ENCODE peak calls at places on chromosomes 13 and 19, in seven cellular contexts. One of them, this sample, is unnamed.

GRCh38 chr13:85137516-85137915 is 661.7 kb downstream of the SLITRK6 start:
- DNase-seq in GM12878: no peak
- DNase-seq in osteoblast: no peak
- DNase-seq in fibroblast of lung: no peak
- DNase-seq in SK-N-SH: peak; percentile 44
- DNase-seq in mesenchymal stem cell: peak; percentile 20
- DNase-seq in DND-41: no peak
- DNase-seq in this sample: peak; percentile 32

GRCh38 chr19:10858204-10858828 is 10.1 kb downstream of the C19orf38 start:
- DNase-seq in GM12878: no peak
- DNase-seq in osteoblast: peak; percentile 78
- DNase-seq in fibroblast of lung: no peak
- DNase-seq in SK-N-SH: peak; percentile 69
- DNase-seq in mesenchymal stem cell: peak; percentile 39
- DNase-seq in DND-41: peak; percentile 54
- DNase-seq in this sample: no peak

GRCh38 chr19:30036154-30037129 is 94.4 kb downstream of the URI1 start:
- DNase-seq in GM12878: no peak
- DNase-seq in osteoblast: no peak
- DNase-seq in fibroblast of lung: peak; percentile 60
- DNase-seq in SK-N-SH: no peak
- DNase-seq in mesenchymal stem cell: peak; percentile 3
- DNase-seq in DND-41: no peak
- DNase-seq in this sample: peak; percentile 17

GRCh38 chr13:111139874-111140561 is 24.9 kb downstream of the ARHGEF7 start:
- DNase-seq in GM12878: no peak
- DNase-seq in osteoblast: peak; percentile 51
- DNase-seq in fibroblast of lung: no peak
- DNase-seq in SK-N-SH: no peak
- DNase-seq in mesenchymal stem cell: no peak
- DNase-seq in DND-41: no peak
- DNase-seq in this sample: no peak

GRCh38 chr19:49479975-49480628 is 6.1 kb downstream of the FLT3LG start:
- DNase-seq in GM12878: no peak
- DNase-seq in osteoblast: no peak
- DNase-seq in fibroblast of lung: no peak
- DNase-seq in SK-N-SH: no peak
- DNase-seq in mesenchymal stem cell: no peak
- DNase-seq in DND-41: no peak
- DNase-seq in this sample: no peak

GRCh38 chr13:92677571-92677970 is 549.0 kb upstream of the GPC6 start:
- DNase-seq in GM12878: no peak
- DNase-seq in osteoblast: no peak
- DNase-seq in fibroblast of lung: no peak
- DNase-seq in SK-N-SH: no peak
- DNase-seq in mesenchymal stem cell: no peak
- DNase-seq in DND-41: no peak
- DNase-seq in this sample: no peak

GRCh38 chr19:41449079-41449864 is 6.3 kb downstream of the ERICH4 start:
- DNase-seq in GM12878: no peak
- DNase-seq in osteoblast: peak; percentile 91
- DNase-seq in fibroblast of lung: peak; percentile 44
- DNase-seq in SK-N-SH: peak; percentile 89
- DNase-seq in mesenchymal stem cell: peak; percentile 68
- DNase-seq in DND-41: peak; percentile 50
- DNase-seq in this sample: peak; percentile 52

GRCh38 chr13:47816835-47817234 is 184.2 kb downstream of the SUCLA2 start:
- DNase-seq in GM12878: no peak
- DNase-seq in osteoblast: no peak
- DNase-seq in fibroblast of lung: no peak
- DNase-seq in SK-N-SH: no peak
- DNase-seq in mesenchymal stem cell: no peak
- DNase-seq in DND-41: no peak
- DNase-seq in this sample: no peak

GRCh38 chr13:87259479-87260083 is 411.6 kb upstream of the SLITRK5 start:
- DNase-seq in GM12878: no peak
- DNase-seq in osteoblast: no peak
- DNase-seq in fibroblast of lung: no peak
- DNase-seq in SK-N-SH: peak; percentile 2
- DNase-seq in mesenchymal stem cell: peak; percentile 15
- DNase-seq in DND-41: no peak
- DNase-seq in this sample: no peak

GRCh38 chr13:77810430-77810829 is 108.2 kb downstream of the EDNRB start:
- DNase-seq in GM12878: no peak
- DNase-seq in osteoblast: no peak
- DNase-seq in fibroblast of lung: peak; percentile 12
- DNase-seq in SK-N-SH: peak; percentile 23
- DNase-seq in mesenchymal stem cell: peak; percentile 44
- DNase-seq in DND-41: peak; percentile 6
- DNase-seq in this sample: peak; percentile 8

GRCh38 chr19:38663957-38664502 is 16.6 kb downstream of the ACTN4 start:
- DNase-seq in GM12878: no peak
- DNase-seq in osteoblast: peak; percentile 43
- DNase-seq in fibroblast of lung: no peak
- DNase-seq in SK-N-SH: no peak
- DNase-seq in mesenchymal stem cell: no peak
- DNase-seq in DND-41: no peak
- DNase-seq in this sample: no peak

GRCh38 chr19:38663156-38663651 is 15.8 kb downstream of the ACTN4 start:
- DNase-seq in GM12878: no peak
- DNase-seq in osteoblast: peak; percentile 23
- DNase-seq in fibroblast of lung: no peak
- DNase-seq in SK-N-SH: no peak
- DNase-seq in mesenchymal stem cell: no peak
- DNase-seq in DND-41: no peak
- DNase-seq in this sample: no peak

GRCh38 chr19:38665950-38666661 is 18.7 kb downstream of the ACTN4 start:
- DNase-seq in GM12878: no peak
- DNase-seq in osteoblast: peak; percentile 83
- DNase-seq in fibroblast of lung: peak; percentile 79
- DNase-seq in SK-N-SH: no peak
- DNase-seq in mesenchymal stem cell: peak; percentile 71
- DNase-seq in DND-41: no peak
- DNase-seq in this sample: no peak

GRCh38 chr19:38665219-38665931 is 17.9 kb downstream of the ACTN4 start:
- DNase-seq in GM12878: no peak
- DNase-seq in osteoblast: peak; percentile 22
- DNase-seq in fibroblast of lung: no peak
- DNase-seq in SK-N-SH: no peak
- DNase-seq in mesenchymal stem cell: no peak
- DNase-seq in DND-41: no peak
- DNase-seq in this sample: no peak

GRCh38 chr19:38664503-38665211 is 17.2 kb downstream of the ACTN4 start:
- DNase-seq in GM12878: no peak
- DNase-seq in osteoblast: peak; percentile 72
- DNase-seq in fibroblast of lung: no peak
- DNase-seq in SK-N-SH: no peak
- DNase-seq in mesenchymal stem cell: no peak
- DNase-seq in DND-41: no peak
- DNase-seq in this sample: no peak
- H3K4me1 ChIP-seq in GM12878: peaks cover 51% of the 10 kb centered on the region
- H3K4me1 ChIP-seq in osteoblast: peaks cover 81% of the 10 kb centered on the region
- H3K4me1 ChIP-seq in fibroblast of lung: peaks cover 54% of the 10 kb centered on the region
- H3K4me1 ChIP-seq in SK-N-SH: peaks cover 76% of the 10 kb centered on the region
- H3K4me1 ChIP-seq in mesenchymal stem cell: peaks cover 63% of the 10 kb centered on the region
- H3K4me1 ChIP-seq in DND-41: peaks cover 13% of the 10 kb centered on the region
- H3K4me1 ChIP-seq in this sample: peaks cover 97% of the 10 kb centered on the region

GRCh38 chr19:46761418-46761831 is 15.2 kb upstream of the STRN4 start:
- DNase-seq in GM12878: no peak
- DNase-seq in osteoblast: peak; percentile 84
- DNase-seq in fibroblast of lung: peak; percentile 21
- DNase-seq in SK-N-SH: no peak
- DNase-seq in mesenchymal stem cell: no peak
- DNase-seq in DND-41: no peak
- DNase-seq in this sample: no peak

GRCh38 chr19:46762245-46762890 is 16.1 kb upstream of the STRN4 start:
- DNase-seq in GM12878: no peak
- DNase-seq in osteoblast: no peak
- DNase-seq in fibroblast of lung: no peak
- DNase-seq in SK-N-SH: no peak
- DNase-seq in mesenchymal stem cell: no peak
- DNase-seq in DND-41: no peak
- DNase-seq in this sample: peak; percentile 87

GRCh38 chr19:46772170-46773017 is 16.0 kb downstream of the SLC1A5 start:
- DNase-seq in GM12878: no peak
- DNase-seq in osteoblast: peak; percentile 39
- DNase-seq in fibroblast of lung: no peak
- DNase-seq in SK-N-SH: no peak
- DNase-seq in mesenchymal stem cell: no peak
- DNase-seq in DND-41: peak; percentile 42
- DNase-seq in this sample: no peak

GRCh38 chr19:46764817-46765291 is 18.6 kb upstream of the STRN4 start:
- DNase-seq in GM12878: no peak
- DNase-seq in osteoblast: peak; percentile 8
- DNase-seq in fibroblast of lung: no peak
- DNase-seq in SK-N-SH: no peak
- DNase-seq in mesenchymal stem cell: no peak
- DNase-seq in DND-41: no peak
- DNase-seq in this sample: no peak

DNA sequence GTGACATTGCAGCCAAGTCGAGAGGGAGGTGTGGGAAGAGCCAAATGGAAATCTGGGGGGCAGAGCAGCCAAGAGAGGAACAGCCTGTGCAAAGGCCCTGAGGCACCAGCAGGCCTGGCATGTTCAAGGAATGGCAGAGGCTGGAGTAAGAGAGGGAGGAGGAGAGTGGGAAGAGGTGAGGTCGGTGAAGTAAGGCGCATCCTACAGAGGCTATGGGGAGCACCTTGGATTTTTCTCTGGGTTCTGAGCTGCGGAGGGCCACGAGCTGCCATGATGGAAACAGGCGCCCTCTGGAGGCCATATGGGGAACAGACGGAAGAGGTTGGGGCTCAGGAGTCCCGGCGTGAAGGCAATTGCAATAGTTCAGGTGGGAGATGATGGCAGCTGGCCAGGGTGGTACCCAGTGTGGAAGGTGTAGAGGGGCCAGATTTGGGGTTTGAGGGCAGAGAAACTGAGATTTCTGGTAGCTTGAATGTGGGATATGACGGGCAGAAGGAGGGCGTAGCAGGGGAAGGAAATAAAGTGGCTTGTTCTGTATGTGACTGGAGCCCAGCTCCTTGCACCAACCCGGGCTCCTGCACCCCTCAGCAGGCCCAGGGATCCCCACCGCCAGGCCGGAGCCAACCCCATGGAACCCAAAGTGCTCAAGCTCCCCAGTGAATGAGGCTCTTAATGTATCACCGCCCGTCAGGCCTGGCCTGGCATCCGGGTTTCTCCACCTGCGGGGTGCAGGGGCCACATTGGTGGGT is 20.5 kb upstream of the STRN4 start:
- DNase-seq in GM12878: no peak
- DNase-seq in osteoblast: peak; percentile 83
- DNase-seq in fibroblast of lung: no peak
- DNase-seq in SK-N-SH: peak; percentile 74
- DNase-seq in mesenchymal stem cell: no peak
- DNase-seq in DND-41: peak; percentile 69
- DNase-seq in this sample: no peak
- H2AFZ ChIP-seq in GM12878: peak overlapping the region; percentile 37
- H2AFZ ChIP-seq in osteoblast: no peak overlapping the region
- H2AFZ ChIP-seq in fibroblast of lung: no peak overlapping the region
- H2AFZ ChIP-seq in SK-N-SH: no peak overlapping the region
- H2AFZ ChIP-seq in mesenchymal stem cell: no peak overlapping the region
- H2AFZ ChIP-seq in DND-41: no peak overlapping the region
- H2AFZ ChIP-seq in this sample: no peak overlapping the region

GRCh38 chr19:14818588-14818987 is 16.4 kb downstream of the OR7A5 start:
- DNase-seq in GM12878: no peak
- DNase-seq in osteoblast: no peak
- DNase-seq in fibroblast of lung: no peak
- DNase-seq in SK-N-SH: no peak
- DNase-seq in mesenchymal stem cell: no peak
- DNase-seq in DND-41: no peak
- DNase-seq in this sample: no peak
- H3K4me1 ChIP-seq in GM12878: no peaks in the 10 kb centered on the region
- H3K4me1 ChIP-seq in osteoblast: no peaks in the 10 kb centered on the region
- H3K4me1 ChIP-seq in fibroblast of lung: no peaks in the 10 kb centered on the region
- H3K4me1 ChIP-seq in SK-N-SH: no peaks in the 10 kb centered on the region
- H3K4me1 ChIP-seq in mesenchymal stem cell: no peaks in the 10 kb centered on the region
- H3K4me1 ChIP-seq in DND-41: no peaks in the 10 kb centered on the region
- H3K4me1 ChIP-seq in this sample: peaks cover 8% of the 10 kb centered on the region

DNA sequence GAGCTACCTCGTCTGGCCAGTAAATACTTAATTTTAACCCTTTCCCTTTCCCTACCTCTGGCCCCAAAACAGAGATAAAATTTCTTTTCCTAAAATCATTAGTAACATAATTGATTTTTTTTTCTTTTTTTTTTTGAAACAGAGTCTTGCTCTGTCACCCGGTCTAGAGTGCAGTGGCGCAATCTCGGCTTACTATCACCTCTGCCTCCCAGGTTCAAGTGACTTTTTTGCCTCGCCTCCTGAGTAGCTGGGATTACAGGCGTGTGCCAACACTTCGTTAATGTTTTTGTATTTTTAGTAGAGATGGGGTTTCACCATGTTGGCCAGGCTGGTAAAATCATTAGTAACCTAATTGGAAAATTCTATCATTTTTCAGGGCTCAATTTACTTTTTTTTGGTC is 10.4 kb upstream of the TRIM13 start:
- DNase-seq in GM12878: no peak
- DNase-seq in osteoblast: no peak
- DNase-seq in fibroblast of lung: no peak
- DNase-seq in SK-N-SH: no peak
- DNase-seq in mesenchymal stem cell: no peak
- DNase-seq in DND-41: no peak
- DNase-seq in this sample: no peak
- H2AFZ ChIP-seq in GM12878: no peak overlapping the region
- H2AFZ ChIP-seq in osteoblast: no peak overlapping the region
- H2AFZ ChIP-seq in fibroblast of lung: no peak overlapping the region
- H2AFZ ChIP-seq in SK-N-SH: no peak overlapping the region
- H2AFZ ChIP-seq in mesenchymal stem cell: no peak overlapping the region
- H2AFZ ChIP-seq in DND-41: no peak overlapping the region
- H2AFZ ChIP-seq in this sample: no peak overlapping the region

DNA sequence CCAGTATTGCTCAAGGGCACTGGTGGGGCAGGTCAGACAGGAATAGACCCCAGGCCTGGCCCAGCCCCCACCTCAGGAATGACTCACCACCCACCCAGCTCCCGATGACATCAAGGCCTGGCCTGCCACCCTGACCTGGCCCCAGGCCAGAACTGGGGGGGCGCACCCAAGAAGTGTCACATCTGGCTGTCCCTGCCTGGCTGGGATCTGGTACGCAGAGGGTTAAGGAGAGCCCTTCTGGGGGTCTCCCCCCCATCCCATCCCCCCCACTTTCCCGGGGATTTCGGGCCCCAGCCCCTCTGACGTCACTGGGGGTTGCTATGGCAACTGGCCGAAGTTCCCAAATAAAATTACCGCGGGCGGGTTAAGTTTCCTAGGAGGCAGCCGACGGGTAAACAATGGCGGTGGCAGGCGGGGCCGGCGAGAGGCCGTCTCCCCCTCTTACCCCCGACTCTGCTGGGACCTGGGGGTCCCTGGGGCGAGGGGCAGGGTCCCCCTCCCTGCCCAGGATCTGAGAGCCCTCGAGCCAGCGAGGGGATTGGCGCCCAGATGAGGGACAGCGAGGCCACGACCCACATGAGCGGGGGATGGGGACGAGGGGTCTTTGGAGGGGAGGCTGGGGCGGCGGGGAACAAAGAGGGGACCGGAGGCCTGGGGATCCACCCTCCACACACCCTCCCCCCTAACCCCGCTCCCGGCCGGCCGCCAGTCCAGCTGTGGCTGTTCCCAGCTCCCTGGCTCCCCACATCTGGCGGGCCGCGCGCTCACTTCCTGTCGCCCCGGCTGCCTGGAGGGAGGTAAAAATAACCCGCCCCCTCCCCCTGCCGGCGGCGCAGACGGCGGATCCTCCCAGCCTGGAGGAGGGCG is 29.7 kb upstream of the NANOS3 start:
- DNase-seq in GM12878: no peak
- DNase-seq in osteoblast: peak; percentile 99
- DNase-seq in fibroblast of lung: peak; percentile 91
- DNase-seq in SK-N-SH: peak; percentile 91
- DNase-seq in mesenchymal stem cell: peak; percentile 97
- DNase-seq in DND-41: peak; percentile 91
- DNase-seq in this sample: peak; percentile 89
- H3K4me1 ChIP-seq in GM12878: peaks cover 41% of the 10 kb centered on the region
- H3K4me1 ChIP-seq in osteoblast: peaks cover 54% of the 10 kb centered on the region
- H3K4me1 ChIP-seq in fibroblast of lung: peaks cover 40% of the 10 kb centered on the region
- H3K4me1 ChIP-seq in SK-N-SH: peaks cover 44% of the 10 kb centered on the region
- H3K4me1 ChIP-seq in mesenchymal stem cell: peaks cover 57% of the 10 kb centered on the region
- H3K4me1 ChIP-seq in DND-41: peaks cover 33% of the 10 kb centered on the region
- H3K4me1 ChIP-seq in this sample: peaks cover 66% of the 10 kb centered on the region